ENCODE peak calls at places on chromosomes 3 and 15, in six cellular contexts. One of them, this sample, is unnamed.

GRCh38 chr3:14799146-14799545 is 19.6 kb upstream of the FGD5 start:
- ATAC-seq in upper lobe of left lung: no peak
- ATAC-seq in Panc1: no peak
- ATAC-seq in K562: no peak
- ATAC-seq in GM23338: no peak
- ATAC-seq in GM12878: no peak
- ATAC-seq in this sample: no peak

GRCh38 chr3:43676440-43676839 is 14.3 kb upstream of the ABHD5 start:
- ATAC-seq in upper lobe of left lung: no peak
- ATAC-seq in K562: no peak
- ATAC-seq in GM23338: no peak
- ATAC-seq in GM12878: no peak
- ATAC-seq in Panc1: no peak
- ATAC-seq in this sample: no peak

GRCh38 chr3:112374334-112374734 is 41.4 kb downstream of the CD200 start:
- ATAC-seq in GM23338: no peak
- ATAC-seq in Panc1: no peak
- ATAC-seq in K562: no peak
- ATAC-seq in GM12878: no peak
- ATAC-seq in upper lobe of left lung: no peak
- ATAC-seq in this sample: no peak

GRCh38 chr3:16168211-16168610 is 6.3 kb upstream of the GALNT15 start:
- ATAC-seq in Panc1: no peak
- ATAC-seq in GM23338: no peak
- ATAC-seq in GM12878: no peak
- ATAC-seq in upper lobe of left lung: no peak
- ATAC-seq in K562: no peak
- ATAC-seq in this sample: no peak

GRCh38 chr3:39220551-39221530 is 28.4 kb upstream of the XIRP1 start:
- ATAC-seq in K562: peak; percentile 62
- ATAC-seq in GM12878: peak; percentile 58
- ATAC-seq in upper lobe of left lung: no peak
- ATAC-seq in Panc1: no peak
- ATAC-seq in GM23338: no peak
- ATAC-seq in this sample: no peak

GRCh38 chr3:133830071-133830470 is 24.5 kb downstream of the SRPRB start:
- ATAC-seq in upper lobe of left lung: no peak
- ATAC-seq in Panc1: no peak
- ATAC-seq in GM23338: no peak
- ATAC-seq in K562: no peak
- ATAC-seq in GM12878: no peak
- ATAC-seq in this sample: no peak

GRCh38 chr3:170355738-170356595 is 1.5 kb upstream of the SKIL start:
- ATAC-seq in K562: no peak
- ATAC-seq in Panc1: no peak
- ATAC-seq in GM12878: peak; percentile 44
- ATAC-seq in upper lobe of left lung: no peak
- ATAC-seq in GM23338: peak; percentile 3
- ATAC-seq in this sample: no peak

GRCh38 chr15:59360305-59360704 is 12.4 kb downstream of the MYO1E start:
- ATAC-seq in K562: peak; percentile 56
- ATAC-seq in upper lobe of left lung: no peak
- ATAC-seq in GM12878: peak; percentile 49
- ATAC-seq in Panc1: no peak
- ATAC-seq in GM23338: peak; percentile 63
- ATAC-seq in this sample: no peak

GRCh38 chr3:134463676-134464611 is 21.8 kb downstream of the ANAPC13 start:
- ATAC-seq in GM12878: no peak
- ATAC-seq in GM23338: peak; percentile 86
- ATAC-seq in K562: no peak
- ATAC-seq in upper lobe of left lung: peak; percentile 64
- ATAC-seq in Panc1: no peak
- ATAC-seq in this sample: peak; percentile 89

GRCh38 chr3:187292186-187292585 is 649 bp upstream of the MASP1 start:
- ATAC-seq in GM23338: no peak
- ATAC-seq in GM12878: no peak
- ATAC-seq in upper lobe of left lung: no peak
- ATAC-seq in Panc1: no peak
- ATAC-seq in K562: peak; percentile 38
- ATAC-seq in this sample: no peak

GRCh38 chr15:91885714-91886265 is 32.3 kb downstream of the SLCO3A1 start:
- ATAC-seq in GM12878: peak; percentile 79
- ATAC-seq in GM23338: peak; percentile 47
- ATAC-seq in Panc1: peak; percentile 49
- ATAC-seq in K562: no peak
- ATAC-seq in upper lobe of left lung: no peak
- ATAC-seq in this sample: no peak

GRCh38 chr3:72890166-72890925 is 2.5 kb downstream of the GXYLT2 start:
- ATAC-seq in GM12878: no peak
- ATAC-seq in K562: no peak
- ATAC-seq in Panc1: no peak
- ATAC-seq in GM23338: no peak
- ATAC-seq in upper lobe of left lung: no peak
- ATAC-seq in this sample: no peak
- H3K4me3 ChIP-seq in GM12878: no peak overlapping the region
- H3K4me3 ChIP-seq in K562: no peak overlapping the region
- H3K4me3 ChIP-seq in Panc1: no peak overlapping the region
- H3K4me3 ChIP-seq in GM23338: no peak overlapping the region
- H3K4me3 ChIP-seq in upper lobe of left lung: no peak overlapping the region
- H3K4me3 ChIP-seq in this sample: no peak overlapping the region

GRCh38 chr3:116873142-116873541 is 163.6 kb downstream of the TUSC7 start:
- ATAC-seq in GM12878: no peak
- ATAC-seq in Panc1: no peak
- ATAC-seq in GM23338: no peak
- ATAC-seq in K562: no peak
- ATAC-seq in upper lobe of left lung: no peak
- ATAC-seq in this sample: no peak

DNA sequence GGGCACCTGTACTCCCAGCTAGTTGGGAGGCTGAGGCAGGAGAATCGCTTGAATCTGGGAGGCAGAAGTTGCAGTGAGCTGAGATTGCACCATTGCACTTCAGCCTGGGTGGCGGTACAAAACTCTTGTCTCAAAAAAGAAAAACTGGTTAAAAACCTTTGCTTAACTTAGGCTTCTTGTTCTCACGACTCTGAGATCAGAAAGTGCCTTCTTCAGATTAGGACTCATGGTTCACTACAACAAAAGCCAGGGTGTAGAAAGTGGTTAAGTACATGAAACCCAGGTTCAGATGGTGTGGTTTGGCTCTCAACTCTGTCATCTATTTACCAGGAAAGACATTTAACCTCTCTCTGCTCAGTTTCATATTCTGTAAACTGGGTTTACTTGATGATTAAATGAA is 168.4 kb downstream of the TUSC7 start:
- ATAC-seq in K562: no peak
- ATAC-seq in Panc1: no peak
- ATAC-seq in GM23338: no peak
- ATAC-seq in upper lobe of left lung: no peak
- ATAC-seq in GM12878: peak; percentile 90
- ATAC-seq in this sample: no peak
- TF ChIP-seq POLR2AphosphoS5 in K562: no peak
- TF ChIP-seq POLR2AphosphoS5 in Panc1: no peak
- TF ChIP-seq POLR2AphosphoS5 in GM23338: no peak
- TF ChIP-seq POLR2AphosphoS5 in upper lobe of left lung: no peak
- TF ChIP-seq POLR2AphosphoS5 in GM12878: no peak
- TF ChIP-seq POLR2AphosphoS5 in this sample: no peak

GRCh38 chr15:45114076-45114750 is at the start of the genes DUOX2 and DUOXA2:
- ATAC-seq in GM23338: peak; percentile 0
- ATAC-seq in GM12878: no peak
- ATAC-seq in K562: no peak
- ATAC-seq in upper lobe of left lung: no peak
- ATAC-seq in Panc1: no peak
- ATAC-seq in this sample: no peak
- H3K4me3 ChIP-seq in GM23338: peak within 1 kb of the TSS; percentile 58
- H3K4me3 ChIP-seq in GM12878: peak within 1 kb of the TSS; percentile 5
- H3K4me3 ChIP-seq in K562: no peak within 1 kb of the TSS
- H3K4me3 ChIP-seq in upper lobe of left lung: no peak within 1 kb of the TSS
- H3K4me3 ChIP-seq in Panc1: peak within 1 kb of the TSS; percentile 24
- H3K4me3 ChIP-seq in this sample: no peak within 1 kb of the TSS

DNA sequence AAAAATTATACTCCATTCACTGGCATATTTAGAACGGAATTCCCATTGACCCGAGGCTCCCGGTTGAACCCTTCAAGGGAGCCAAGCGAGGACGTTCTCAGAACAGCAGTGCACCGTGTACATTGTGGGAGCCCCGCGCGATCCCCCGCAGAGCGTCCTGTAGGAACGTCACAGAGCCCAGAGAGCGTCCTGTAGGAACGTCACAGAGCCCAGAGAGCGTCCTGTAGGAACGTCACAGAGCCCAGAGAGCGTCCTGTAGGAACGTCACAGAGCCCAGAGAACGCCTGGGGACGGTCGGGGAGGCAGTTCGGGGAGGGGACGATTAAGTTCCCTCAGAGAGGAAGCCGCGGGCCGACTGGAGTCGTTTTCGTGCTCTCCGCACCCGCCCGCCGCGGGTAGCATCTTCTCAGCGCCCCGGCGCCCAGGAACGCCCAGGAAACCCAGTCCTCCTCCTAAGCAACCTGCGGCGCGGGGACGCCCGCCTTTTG is 506 bp upstream of the ATP1B3 start:
- ATAC-seq in GM12878: peak; percentile 62
- ATAC-seq in GM23338: peak; percentile 50
- ATAC-seq in Panc1: peak; percentile 92
- ATAC-seq in upper lobe of left lung: peak; percentile 91
- ATAC-seq in K562: peak; percentile 68
- ATAC-seq in this sample: peak; percentile 87
- TF ChIP-seq POLR2AphosphoS5 in GM12878: no peak
- TF ChIP-seq POLR2AphosphoS5 in GM23338: peak; percentile 3
- TF ChIP-seq POLR2AphosphoS5 in Panc1: no peak
- TF ChIP-seq POLR2AphosphoS5 in upper lobe of left lung: peak; percentile 18
- TF ChIP-seq POLR2AphosphoS5 in K562: no peak
- TF ChIP-seq POLR2AphosphoS5 in this sample: peak; percentile 24

DNA sequence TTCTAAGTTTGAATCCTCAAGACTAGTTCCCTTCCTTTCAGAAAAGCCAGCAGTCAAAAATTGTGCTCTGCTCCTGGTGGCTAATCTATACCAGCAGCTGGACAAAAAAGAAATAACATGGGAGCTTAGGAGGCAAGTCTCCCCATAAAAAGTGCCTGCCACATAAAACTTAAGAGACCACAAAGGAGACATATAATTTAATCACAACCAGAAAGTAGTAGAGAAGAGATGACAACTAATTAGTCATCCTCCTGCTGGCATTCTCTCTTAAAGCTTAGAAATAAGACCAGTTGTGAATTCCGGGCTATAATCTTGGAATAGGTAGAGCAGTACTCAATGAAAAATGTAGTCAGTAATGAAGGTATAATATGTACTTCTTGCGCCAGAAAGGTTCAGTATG is 20.2 kb upstream of the IMPG2 start:
- ATAC-seq in GM12878: no peak
- ATAC-seq in upper lobe of left lung: no peak
- ATAC-seq in GM23338: no peak
- ATAC-seq in K562: no peak
- ATAC-seq in Panc1: no peak
- ATAC-seq in this sample: no peak
- H3K4me3 ChIP-seq in GM12878: no peak overlapping the region
- H3K4me3 ChIP-seq in upper lobe of left lung: no peak overlapping the region
- H3K4me3 ChIP-seq in GM23338: no peak overlapping the region
- H3K4me3 ChIP-seq in K562: no peak overlapping the region
- H3K4me3 ChIP-seq in Panc1: no peak overlapping the region
- H3K4me3 ChIP-seq in this sample: no peak overlapping the region

DNA sequence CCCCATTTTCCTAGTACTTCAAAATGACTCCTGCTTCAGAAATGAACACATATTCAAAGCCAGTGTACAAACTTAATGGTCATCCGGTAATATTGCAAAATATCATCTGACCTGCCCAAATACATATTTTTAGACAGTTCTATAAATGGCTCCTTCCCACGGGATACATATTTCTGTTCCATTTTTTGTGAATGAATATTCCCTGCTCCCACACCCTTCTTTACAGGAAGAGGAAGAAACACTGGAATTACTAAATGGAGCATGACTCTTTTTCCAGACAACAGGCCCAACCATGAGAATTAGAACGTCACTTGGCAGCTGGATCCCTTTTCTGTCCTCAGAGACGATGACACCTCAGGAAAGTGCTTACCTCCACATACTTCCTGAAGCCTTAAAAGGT is 38.0 kb upstream of the CBLB start:
- ATAC-seq in K562: no peak
- ATAC-seq in Panc1: no peak
- ATAC-seq in GM23338: no peak
- ATAC-seq in GM12878: no peak
- ATAC-seq in upper lobe of left lung: peak; percentile 82
- ATAC-seq in this sample: peak; percentile 94
- TF ChIP-seq POLR2AphosphoS5 in K562: no peak
- TF ChIP-seq POLR2AphosphoS5 in Panc1: no peak
- TF ChIP-seq POLR2AphosphoS5 in GM23338: no peak
- TF ChIP-seq POLR2AphosphoS5 in GM12878: no peak
- TF ChIP-seq POLR2AphosphoS5 in upper lobe of left lung: peak; percentile 65
- TF ChIP-seq POLR2AphosphoS5 in this sample: peak; percentile 95

DNA sequence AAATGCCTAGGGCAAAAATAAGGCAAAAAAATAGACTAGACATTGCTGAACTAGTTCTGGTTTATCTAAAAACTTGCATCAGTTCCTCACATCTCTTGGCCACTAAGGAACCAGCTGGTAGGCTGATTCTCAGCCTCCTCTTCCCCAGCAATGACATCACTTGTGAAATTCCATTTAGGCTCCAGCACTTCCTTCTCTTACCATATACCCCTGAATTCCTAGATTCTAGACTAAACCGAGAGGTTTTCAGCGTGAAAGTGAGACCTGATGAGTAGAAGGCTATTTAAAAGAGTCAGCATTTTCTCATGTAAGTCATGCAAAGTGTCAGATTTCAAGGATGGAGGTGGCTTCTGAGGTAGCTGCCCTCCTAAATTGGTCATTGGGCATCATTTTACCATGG is 247.1 kb upstream of the CDIN1 start:
- ATAC-seq in GM12878: no peak
- ATAC-seq in GM23338: no peak
- ATAC-seq in K562: no peak
- ATAC-seq in Panc1: no peak
- ATAC-seq in upper lobe of left lung: no peak
- ATAC-seq in this sample: no peak
- H3K4me3 ChIP-seq in GM12878: no peak overlapping the region
- H3K4me3 ChIP-seq in GM23338: no peak overlapping the region
- H3K4me3 ChIP-seq in K562: no peak overlapping the region
- H3K4me3 ChIP-seq in Panc1: no peak overlapping the region
- H3K4me3 ChIP-seq in upper lobe of left lung: no peak overlapping the region
- H3K4me3 ChIP-seq in this sample: no peak overlapping the region

GRCh38 chr3:47163023-47163989 is 607 bp downstream of the SETD2 start:
- ATAC-seq in upper lobe of left lung: peak; percentile 11
- ATAC-seq in GM12878: peak; percentile 9
- ATAC-seq in Panc1: peak; percentile 62
- ATAC-seq in GM23338: peak; percentile 7
- ATAC-seq in K562: peak; percentile 46
- ATAC-seq in this sample: peak; percentile 70
- TF ChIP-seq POLR2AphosphoS5 in upper lobe of left lung: peak; percentile 16
- TF ChIP-seq POLR2AphosphoS5 in GM12878: peak; percentile 41
- TF ChIP-seq POLR2AphosphoS5 in Panc1: no peak
- TF ChIP-seq POLR2AphosphoS5 in GM23338: no peak
- TF ChIP-seq POLR2AphosphoS5 in K562: no peak
- TF ChIP-seq POLR2AphosphoS5 in this sample: no peak

GRCh38 chr15:90660195-90660995 is 56.8 kb upstream of the BLM start:
- ATAC-seq in GM23338: peak; percentile 17
- ATAC-seq in Panc1: peak; percentile 57
- ATAC-seq in upper lobe of left lung: peak; percentile 87
- ATAC-seq in K562: peak; percentile 91
- ATAC-seq in GM12878: peak; percentile 72
- ATAC-seq in this sample: peak; percentile 90
- H3K4me3 ChIP-seq in GM23338: no peak overlapping the region
- H3K4me3 ChIP-seq in Panc1: no peak overlapping the region
- H3K4me3 ChIP-seq in upper lobe of left lung: no peak overlapping the region
- H3K4me3 ChIP-seq in K562: peak overlapping the region; percentile 20
- H3K4me3 ChIP-seq in GM12878: peak overlapping the region; percentile 58
- H3K4me3 ChIP-seq in this sample: no peak overlapping the region

GRCh38 chr15:40103124-40103858 is 5.4 kb downstream of the BMF start:
- ATAC-seq in GM12878: no peak
- ATAC-seq in K562: no peak
- ATAC-seq in upper lobe of left lung: peak; percentile 70
- ATAC-seq in Panc1: no peak
- ATAC-seq in GM23338: peak; percentile 61
- ATAC-seq in this sample: peak; percentile 64
- TF ChIP-seq POLR2AphosphoS5 in GM12878: no peak
- TF ChIP-seq POLR2AphosphoS5 in K562: no peak
- TF ChIP-seq POLR2AphosphoS5 in upper lobe of left lung: no peak
- TF ChIP-seq POLR2AphosphoS5 in Panc1: no peak
- TF ChIP-seq POLR2AphosphoS5 in GM23338: no peak
- TF ChIP-seq POLR2AphosphoS5 in this sample: peak; percentile 72

This sample was measured in gastroesophageal sphincter.